ENCODE peak calls at places on chromosome 19, in four cellular contexts. R is thyroid gland, H is mesendoderm, M is lower lobe of right lung. L is an unnamed sample.

GRCh38 chr19:11197291-11198174 is at the start of gene KANK2:
- DNase-seq in R (peak; percentile 96), H (peak; percentile 91), M (peak; percentile 89), L (peak; percentile 91)

GRCh38 chr19:2477141-2477710 is 1.3 kb downstream of the GADD45B start:
- DNase-seq in R (peak; percentile 73), H (no peak), M (peak; percentile 63), L (no peak)

GRCh38 chr19:52600639-52601024 is 30.5 kb downstream of the ZNF701 start:
- DNase-seq in R (peak; percentile 19), H (no peak), M (peak; percentile 54), L (no peak)

GRCh38 chr19:383922-384800 is 24.8 kb downstream of the C2CD4C start:
- DNase-seq in R (no peak), H (peak; percentile 75), M (peak; percentile 43), L (peak; percentile 50)

GRCh38 chr19:1221141-1221903 is 15.7 kb downstream of the STK11 start:
- DNase-seq in R (peak; percentile 44), H (no peak), M (no peak), L (no peak)

GRCh38 chr19:6718741-6719539 is 1.5 kb downstream of the C3 start:
- DNase-seq in R (no peak), H (peak; percentile 84), M (peak; percentile 77), L (no peak)

GRCh38 chr19:15115080-15115479 is 7.9 kb downstream of the SYDE1 start:
- DNase-seq in R (peak; percentile 34), H (no peak), M (no peak), L (no peak)

GRCh38 chr19:977058-977464 is 7.1 kb upstream of the WDR18 start:
- DNase-seq in R (no peak), H (no peak), M (no peak), L (no peak)

GRCh38 chr19:21588202-21588601 is 82.8 kb downstream of the ZNF429 start:
- DNase-seq in R (no peak), H (no peak), M (no peak), L (no peak)

GRCh38 chr19:1649706-1650626 is 2.4 kb downstream of the TCF3 start:
- DNase-seq in R (no peak), H (no peak), M (no peak), L (no peak)

GRCh38 chr19:1098177-1099051 is 3.2 kb upstream of the POLR2E start:
- DNase-seq in R (no peak), H (no peak), M (peak; percentile 76), L (no peak)

GRCh38 chr19:28242317-28242927 is 970.5 kb downstream of the UQCRFS1 start:
- DNase-seq in R (no peak), H (peak; percentile 73), M (no peak), L (no peak)

GRCh38 chr19:8324186-8325050 is 3.1 kb downstream of the RPS28 start:
- DNase-seq in R (peak; percentile 87), H (no peak), M (no peak), L (no peak)

GRCh38 chr19:46408611-46409039 is 4.7 kb downstream of the CCDC8 start:
- DNase-seq in R (peak; percentile 93), H (peak; percentile 62), M (peak; percentile 88), L (peak; percentile 75)

GRCh38 chr19:42301646-42302204 is at the start of gene PRR19:
- DNase-seq in R (no peak), H (peak; percentile 31), M (no peak), L (no peak)

GRCh38 chr19:2567580-2567979 is 91.7 kb downstream of the GADD45B start:
- DNase-seq in R (no peak), H (no peak), M (peak; percentile 87), L (no peak)

GRCh38 chr19:38932425-38933179 is 1.9 kb downstream of the MRPS12 start:
- DNase-seq in R (peak; percentile 9), H (peak; percentile 67), M (no peak), L (no peak)

GRCh38 chr19:37941820-37942515 is 35.0 kb downstream of the SIPA1L3 start:
- DNase-seq in R (no peak), H (no peak), M (no peak), L (no peak)

GRCh38 chr19:36115453-36116343 is at the start of gene TBCB:
- DNase-seq in R (peak; percentile 78), H (peak; percentile 61), M (peak; percentile 89), L (no peak)

GRCh38 chr19:8577247-8577646 is at the start of gene MYO1F:
- DNase-seq in R (no peak), H (no peak), M (peak; percentile 84), L (no peak)

GRCh38 chr19:5635427-5635826 is 12.5 kb downstream of the SAFB start:
- DNase-seq in R (no peak), H (no peak), M (no peak), L (no peak)

GRCh38 chr19:16814526-16815100 is 14.6 kb upstream of the SIN3B start:
- DNase-seq in R (no peak), H (peak; percentile 65), M (no peak), L (no peak)

GRCh38 chr19:14363203-14364097 is 17.8 kb upstream of the ADGRE5 start:
- DNase-seq in R (peak; percentile 56), H (peak; percentile 91), M (peak; percentile 84), L (no peak)

GRCh38 chr19:48663667-48664066 is 9.2 kb downstream of the NTN5 start:
- DNase-seq in R (no peak), H (no peak), M (no peak), L (no peak)

GRCh38 chr19:4015705-4016402 is 8.3 kb downstream of the PIAS4 start:
- DNase-seq in R (no peak), H (no peak), M (no peak), L (peak; percentile 28)

GRCh38 chr19:2240881-2241760 is 4.5 kb downstream of the SF3A2 start:
- DNase-seq in R (peak; percentile 38), H (no peak), M (peak; percentile 73), L (no peak)

GRCh38 chr19:2064788-2065524 is 13.9 kb upstream of the MKNK2 start:
- DNase-seq in R (no peak), H (no peak), M (no peak), L (peak; percentile 59)

GRCh38 chr19:18117364-18117691 is 19.8 kb downstream of the MAST3 start:
- DNase-seq in R (no peak), H (no peak), M (no peak), L (no peak)
- H3K4me3 ChIP-seq in R (peak overlapping the region; percentile 53), H (no peak overlapping the region), M (peak overlapping the region; percentile 77), L (peak overlapping the region; percentile 75)

DNA sequence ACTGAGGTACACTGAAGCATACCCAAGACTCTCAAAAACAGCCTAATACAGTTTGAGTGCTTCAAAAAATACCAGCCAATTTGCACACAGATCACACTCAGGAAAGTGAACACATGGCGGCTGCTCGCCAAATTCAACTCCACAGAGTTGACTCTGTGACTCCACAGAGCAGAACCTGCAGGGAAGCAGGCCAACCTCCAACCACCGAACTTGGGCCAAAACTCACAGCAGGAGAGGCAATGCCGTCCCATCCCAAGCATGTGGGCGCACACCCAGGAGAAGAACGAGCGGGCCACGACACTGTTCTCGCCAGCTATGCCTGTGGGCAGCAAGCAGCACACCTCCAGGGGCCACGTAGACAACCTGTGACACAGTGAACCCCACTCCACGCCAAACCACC is 21.1 kb downstream of the ELL start:
- DNase-seq in R (peak; percentile 98), H (no peak), M (peak; percentile 61), L (peak; percentile 72)
- H3K27ac ChIP-seq in R (peak overlapping the region; percentile 64), H (no peak overlapping the region), M (peak overlapping the region; percentile 18), L (peak overlapping the region; percentile 65)

DNA sequence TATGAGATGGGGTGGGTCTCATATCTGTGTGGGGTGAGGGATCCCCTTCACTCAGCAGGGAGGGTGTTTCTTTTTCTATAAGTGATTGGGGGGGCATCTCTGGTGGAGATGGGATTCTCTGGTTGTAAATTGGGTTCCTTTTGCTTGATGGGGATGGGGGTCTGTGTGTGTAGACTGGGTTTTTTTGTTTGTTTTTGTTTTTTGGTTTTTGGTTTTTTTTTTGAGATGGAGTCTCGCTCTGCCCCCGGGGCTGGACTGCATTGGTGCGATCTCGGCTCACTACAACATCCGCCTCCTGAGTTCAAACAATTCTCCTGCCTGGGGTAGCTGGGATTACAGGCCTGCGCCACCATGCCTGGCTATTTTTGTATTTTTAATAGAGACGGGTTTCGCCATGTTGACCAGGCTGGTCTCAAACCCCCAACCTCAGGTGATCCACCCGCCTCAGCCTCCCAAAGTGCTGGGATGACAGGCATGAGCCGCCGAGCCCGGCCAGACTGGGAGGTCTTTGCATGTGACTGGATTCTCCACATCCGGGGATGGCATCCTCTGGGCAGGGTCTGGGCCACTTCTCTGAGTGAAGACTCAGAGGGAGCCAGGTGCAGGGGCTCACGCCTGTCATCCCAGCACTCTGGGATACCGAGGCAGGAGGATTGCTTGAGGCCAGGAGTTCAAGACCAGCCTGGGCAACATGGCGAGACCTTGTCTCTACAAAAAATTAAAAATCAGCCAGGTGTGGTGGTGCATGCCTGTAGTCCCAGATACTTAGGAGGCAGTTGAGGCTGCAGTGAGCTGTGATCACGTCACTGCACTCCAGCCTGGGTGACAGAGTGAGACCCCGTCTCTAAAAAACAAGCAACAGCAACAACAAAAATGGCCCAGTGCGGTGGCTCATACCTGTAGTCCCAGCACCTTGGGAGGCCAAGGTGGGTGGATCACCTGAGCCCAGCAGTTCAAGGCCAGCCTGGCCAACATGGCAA is 799 bp downstream of the MYBPC2 start:
- DNase-seq in R (no peak), H (no peak), M (no peak), L (no peak)
- H3K4me1 ChIP-seq in R (peaks cover 14% of the 10 kb centered on the region), H (peaks cover 2% of the 10 kb centered on the region), M (peaks cover 13% of the 10 kb centered on the region), L (no peaks in the 10 kb centered on the region)

GRCh38 chr19:40162104-40162503 is 29.1 kb upstream of the MAP3K10 start:
- DNase-seq in R (no peak), H (no peak), M (no peak), L (no peak)

GRCh38 chr19:40165362-40165937 is 25.8 kb upstream of the MAP3K10 start:
- DNase-seq in R (peak; percentile 49), H (peak; percentile 76), M (peak; percentile 56), L (no peak)

GRCh38 chr19:40159744-40160143 is 31.5 kb upstream of the MAP3K10 start:
- DNase-seq in R (no peak), H (no peak), M (no peak), L (no peak)

GRCh38 chr19:40163541-40164129 is 27.6 kb upstream of the MAP3K10 start:
- DNase-seq in R (no peak), H (no peak), M (no peak), L (no peak)
- H3K4me3 ChIP-seq in R (no peak overlapping the region), H (no peak overlapping the region), M (no peak overlapping the region), L (no peak overlapping the region)

GRCh38 chr19:44749994-44750393 is 1.5 kb downstream of the BCL3 start:
- DNase-seq in R (no peak), H (no peak), M (no peak), L (no peak)
- H3K27ac ChIP-seq in R (peak overlapping the region; percentile 89), H (no peak overlapping the region), M (peak overlapping the region; percentile 92), L (peak overlapping the region; percentile 96)

GRCh38 chr19:13318190-13318589 is 168.0 kb downstream of the IER2 start:
- DNase-seq in R (no peak), H (no peak), M (no peak), L (no peak)

GRCh38 chr19:13309853-13310252 is 159.6 kb downstream of the IER2 start:
- DNase-seq in R (no peak), H (no peak), M (no peak), L (no peak)

GRCh38 chr19:13315495-13315894 is 165.3 kb downstream of the IER2 start:
- DNase-seq in R (no peak), H (no peak), M (no peak), L (no peak)

DNA sequence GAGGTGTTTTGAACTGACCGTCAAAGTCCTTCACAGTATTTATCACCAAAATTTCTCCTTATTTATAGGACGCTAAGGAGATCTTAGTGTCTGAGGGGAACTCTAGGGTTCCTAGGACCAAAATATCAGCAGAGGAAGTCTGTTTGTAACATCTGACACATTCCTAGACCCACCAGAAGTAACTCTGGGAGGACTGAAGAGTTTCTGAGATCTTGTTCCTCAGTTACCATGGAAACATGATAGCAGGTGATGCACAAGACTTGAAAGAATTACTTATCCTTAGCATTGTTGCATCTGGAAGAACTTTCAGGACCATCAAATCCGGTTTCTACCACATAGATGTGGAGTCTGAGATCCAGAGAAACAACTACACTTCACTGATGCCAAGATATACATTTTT is 164.6 kb downstream of the IER2 start:
- DNase-seq in R (no peak), H (no peak), M (no peak), L (no peak)
- H3K4me1 ChIP-seq in R (no peaks in the 10 kb centered on the region), H (no peaks in the 10 kb centered on the region), M (no peaks in the 10 kb centered on the region), L (no peaks in the 10 kb centered on the region)

L was measured in breast epithelium.